ENCODE peak calls at places on chromosomes 4 and X, in eight cellular contexts. One of them, this sample, is unnamed.

GRCh38 chr4:109820563-109820962 is 5.0 kb downstream of the GAR1 start:
- DNase-seq in fibroblast of the conjunctiva: no peak
- DNase-seq in stimulated activated CD4-positive, alpha-beta T cell treated with anti-CD3 and anti-CD28 coated beads, Interleukin-1b, Interleukin-23, amount 100 ng/mL, for 24 hours: no peak
- DNase-seq in A172: no peak
- DNase-seq in SK-N-MC: no peak
- DNase-seq in mammary epithelial cell: peak
- DNase-seq in iris pigment epithelial cell: no peak
- DNase-seq in tibial nerve: no peak
- DNase-seq in this sample: no peak

GRCh38 chrX:154019633-154020499 is at the start of gene IRAK1:
- DNase-seq in fibroblast of the conjunctiva: no peak
- DNase-seq in stimulated activated CD4-positive, alpha-beta T cell treated with anti-CD3 and anti-CD28 coated beads, Interleukin-1b, Interleukin-23, amount 100 ng/mL, for 24 hours: peak
- DNase-seq in A172: peak
- DNase-seq in SK-N-MC: no peak
- DNase-seq in mammary epithelial cell: peak
- DNase-seq in iris pigment epithelial cell: peak
- DNase-seq in tibial nerve: peak
- DNase-seq in this sample: no peak

GRCh38 chrX:69238153-69238959 is 73.1 kb upstream of the PJA1 start:
- DNase-seq in fibroblast of the conjunctiva: peak
- DNase-seq in stimulated activated CD4-positive, alpha-beta T cell treated with anti-CD3 and anti-CD28 coated beads, Interleukin-1b, Interleukin-23, amount 100 ng/mL, for 24 hours: no peak
- DNase-seq in A172: no peak
- DNase-seq in SK-N-MC: no peak
- DNase-seq in mammary epithelial cell: no peak
- DNase-seq in iris pigment epithelial cell: no peak
- DNase-seq in tibial nerve: no peak
- DNase-seq in this sample: no peak

GRCh38 chr4:43234626-43235025 is 342.1 kb downstream of the GRXCR1 start:
- DNase-seq in fibroblast of the conjunctiva: no peak
- DNase-seq in stimulated activated CD4-positive, alpha-beta T cell treated with anti-CD3 and anti-CD28 coated beads, Interleukin-1b, Interleukin-23, amount 100 ng/mL, for 24 hours: no peak
- DNase-seq in A172: peak
- DNase-seq in SK-N-MC: no peak
- DNase-seq in mammary epithelial cell: no peak
- DNase-seq in iris pigment epithelial cell: no peak
- DNase-seq in tibial nerve: no peak
- DNase-seq in this sample: no peak

GRCh38 chr4:98300706-98301105 is 39.5 kb downstream of the RAP1GDS1 start:
- DNase-seq in fibroblast of the conjunctiva: no peak
- DNase-seq in stimulated activated CD4-positive, alpha-beta T cell treated with anti-CD3 and anti-CD28 coated beads, Interleukin-1b, Interleukin-23, amount 100 ng/mL, for 24 hours: no peak
- DNase-seq in A172: no peak
- DNase-seq in SK-N-MC: no peak
- DNase-seq in mammary epithelial cell: no peak
- DNase-seq in iris pigment epithelial cell: no peak
- DNase-seq in tibial nerve: no peak
- DNase-seq in this sample: no peak

GRCh38 chrX:125103693-125104092 is 216.0 kb upstream of the TEX13C start:
- DNase-seq in fibroblast of the conjunctiva: no peak
- DNase-seq in stimulated activated CD4-positive, alpha-beta T cell treated with anti-CD3 and anti-CD28 coated beads, Interleukin-1b, Interleukin-23, amount 100 ng/mL, for 24 hours: no peak
- DNase-seq in A172: no peak
- DNase-seq in SK-N-MC: no peak
- DNase-seq in mammary epithelial cell: no peak
- DNase-seq in iris pigment epithelial cell: no peak
- DNase-seq in tibial nerve: no peak
- DNase-seq in this sample: no peak

GRCh38 chr4:162056947-162057346 is 106.9 kb downstream of the FSTL5 start:
- DNase-seq in fibroblast of the conjunctiva: no peak
- DNase-seq in stimulated activated CD4-positive, alpha-beta T cell treated with anti-CD3 and anti-CD28 coated beads, Interleukin-1b, Interleukin-23, amount 100 ng/mL, for 24 hours: no peak
- DNase-seq in A172: peak
- DNase-seq in SK-N-MC: no peak
- DNase-seq in mammary epithelial cell: no peak
- DNase-seq in iris pigment epithelial cell: peak
- DNase-seq in tibial nerve: no peak
- DNase-seq in this sample: no peak

GRCh38 chr4:6417516-6417915 is 54.9 kb downstream of the PPP2R2C start:
- DNase-seq in fibroblast of the conjunctiva: no peak
- DNase-seq in stimulated activated CD4-positive, alpha-beta T cell treated with anti-CD3 and anti-CD28 coated beads, Interleukin-1b, Interleukin-23, amount 100 ng/mL, for 24 hours: no peak
- DNase-seq in A172: no peak
- DNase-seq in SK-N-MC: no peak
- DNase-seq in mammary epithelial cell: no peak
- DNase-seq in iris pigment epithelial cell: no peak
- DNase-seq in tibial nerve: no peak
- DNase-seq in this sample: no peak

GRCh38 chr4:184959309-184959708 is 59.0 kb upstream of the HELT start:
- DNase-seq in fibroblast of the conjunctiva: no peak
- DNase-seq in stimulated activated CD4-positive, alpha-beta T cell treated with anti-CD3 and anti-CD28 coated beads, Interleukin-1b, Interleukin-23, amount 100 ng/mL, for 24 hours: no peak
- DNase-seq in A172: no peak
- DNase-seq in SK-N-MC: no peak
- DNase-seq in mammary epithelial cell: no peak
- DNase-seq in iris pigment epithelial cell: no peak
- DNase-seq in tibial nerve: no peak
- DNase-seq in this sample: no peak

GRCh38 chrX:47706575-47706974 is 47.6 kb upstream of the UXT start:
- DNase-seq in fibroblast of the conjunctiva: no peak
- DNase-seq in stimulated activated CD4-positive, alpha-beta T cell treated with anti-CD3 and anti-CD28 coated beads, Interleukin-1b, Interleukin-23, amount 100 ng/mL, for 24 hours: no peak
- DNase-seq in A172: no peak
- DNase-seq in SK-N-MC: no peak
- DNase-seq in mammary epithelial cell: peak
- DNase-seq in iris pigment epithelial cell: peak
- DNase-seq in tibial nerve: no peak
- DNase-seq in this sample: no peak

GRCh38 chrX:132875705-132876508 is 82.5 kb downstream of the HS6ST2 start:
- DNase-seq in fibroblast of the conjunctiva: no peak
- DNase-seq in stimulated activated CD4-positive, alpha-beta T cell treated with anti-CD3 and anti-CD28 coated beads, Interleukin-1b, Interleukin-23, amount 100 ng/mL, for 24 hours: no peak
- DNase-seq in A172: no peak
- DNase-seq in SK-N-MC: no peak
- DNase-seq in mammary epithelial cell: no peak
- DNase-seq in iris pigment epithelial cell: no peak
- DNase-seq in tibial nerve: no peak
- DNase-seq in this sample: peak

GRCh38 chr4:169024762-169025161 is 14.7 kb upstream of the CBR4 start:
- DNase-seq in fibroblast of the conjunctiva: peak
- DNase-seq in stimulated activated CD4-positive, alpha-beta T cell treated with anti-CD3 and anti-CD28 coated beads, Interleukin-1b, Interleukin-23, amount 100 ng/mL, for 24 hours: no peak
- DNase-seq in A172: peak
- DNase-seq in SK-N-MC: no peak
- DNase-seq in mammary epithelial cell: peak
- DNase-seq in iris pigment epithelial cell: peak
- DNase-seq in tibial nerve: no peak
- DNase-seq in this sample: no peak

GRCh38 chr4:171432536-171432935 is 380.7 kb upstream of the GALNTL6 start:
- DNase-seq in fibroblast of the conjunctiva: no peak
- DNase-seq in stimulated activated CD4-positive, alpha-beta T cell treated with anti-CD3 and anti-CD28 coated beads, Interleukin-1b, Interleukin-23, amount 100 ng/mL, for 24 hours: no peak
- DNase-seq in A172: no peak
- DNase-seq in SK-N-MC: no peak
- DNase-seq in mammary epithelial cell: no peak
- DNase-seq in iris pigment epithelial cell: no peak
- DNase-seq in tibial nerve: no peak
- DNase-seq in this sample: no peak